ENCODE peak calls at places on chromosomes 3 and 15, in seven cellular contexts. A is SK-N-SH, K is K562, Q is sigmoid colon, E is stomach, C is Panc1, T is spleen. Z is an unnamed sample. For H3K27me3, the result is how much of the 10 kb centered on the place peaks cover.

GRCh38 chr3:57971975-57972374 is 36.2 kb upstream of the FLNB start:
- DNase-seq in A (no peak), K (no peak), Q (no peak), E (peak), C (no peak), T (no peak), Z (no peak)

GRCh38 chr3:71142440-71143161 is 440.9 kb downstream of the FOXP1 start:
- DNase-seq in A (no peak), K (no peak), Q (no peak), E (no peak), C (no peak), T (no peak), Z (no peak)

GRCh38 chr3:113110263-113110662 is 101.1 kb upstream of the BOC start:
- DNase-seq in A (no peak), K (no peak), Q (no peak), E (no peak), C (no peak), T (no peak), Z (no peak)

GRCh38 chr15:99241752-99242151 is 7.6 kb downstream of the TTC23 start:
- DNase-seq in A (no peak), K (no peak), Q (no peak), E (no peak), C (no peak), T (no peak), Z (no peak)

GRCh38 chr3:130773371-130773770 is 26.7 kb upstream of the PIK3R4 start:
- DNase-seq in A (no peak), K (no peak), Q (no peak), E (no peak), C (no peak), T (no peak), Z (no peak)

GRCh38 chr3:48695113-48695753 is 9.5 kb upstream of the NCKIPSD start:
- DNase-seq in A (no peak), K (no peak), Q (peak), E (peak), C (no peak), T (peak), Z (no peak)

GRCh38 chr3:178732824-178733223 is 196.6 kb downstream of the KCNMB2 start:
- DNase-seq in A (no peak), K (no peak), Q (no peak), E (no peak), C (no peak), T (no peak), Z (no peak)

GRCh38 chr3:17965331-17965730 is 222.9 kb upstream of the TBC1D5 start:
- DNase-seq in A (no peak), K (no peak), Q (no peak), E (no peak), C (no peak), T (no peak), Z (no peak)

GRCh38 chr3:120324185-120324584 is 25.0 kb downstream of the LRRC58 start:
- DNase-seq in A (no peak), K (no peak), Q (no peak), E (no peak), C (no peak), T (no peak), Z (no peak)

GRCh38 chr15:29774900-29775299 is 47.4 kb downstream of the TJP1 start:
- DNase-seq in A (no peak), K (no peak), Q (no peak), E (no peak), C (peak), T (no peak), Z (no peak)

GRCh38 chr3:38114875-38115644 is 21.9 kb downstream of the ACAA1 start:
- DNase-seq in A (no peak), K (no peak), Q (peak), E (no peak), C (no peak), T (peak), Z (no peak)

GRCh38 chr3:172836390-172836997 is 86.0 kb downstream of the ECT2 start:
- DNase-seq in A (peak), K (peak), Q (no peak), E (no peak), C (peak), T (no peak), Z (no peak)

GRCh38 chr15:51888593-51889195 is 59.2 kb downstream of the TMOD3 start:
- DNase-seq in A (peak), K (peak), Q (no peak), E (no peak), C (no peak), T (no peak), Z (no peak)

GRCh38 chr3:97389883-97390282 is 374.7 kb upstream of the ARL6 start:
- DNase-seq in A (no peak), K (no peak), Q (no peak), E (no peak), C (no peak), T (no peak), Z (no peak)

GRCh38 chr15:65055201-65055870 is 10.1 kb downstream of the SLC51B start:
- DNase-seq in A (peak), K (no peak), Q (no peak), E (peak), C (no peak), T (no peak), Z (no peak)

GRCh38 chr3:57942872-57943283 is 65.3 kb upstream of the FLNB start:
- DNase-seq in A (no peak), K (no peak), Q (peak), E (peak), C (no peak), T (no peak), Z (no peak)

GRCh38 chr15:31280037-31280830 is 46.4 kb upstream of the KLF13 start:
- DNase-seq in A (peak), K (no peak), Q (peak), E (peak), C (no peak), T (peak), Z (no peak)

GRCh38 chr3:4079354-4080180 is 223.6 kb upstream of the SETMAR start:
- DNase-seq in A (no peak), K (no peak), Q (no peak), E (no peak), C (no peak), T (no peak), Z (no peak)

GRCh38 chr15:98649996-98650870 is 1.9 kb downstream of the IGF1R start:
- DNase-seq in A (peak), K (no peak), Q (no peak), E (peak), C (no peak), T (peak), Z (peak)

GRCh38 chr3:81769271-81769670 is 7.8 kb upstream of the GBE1 start:
- DNase-seq in A (no peak), K (no peak), Q (no peak), E (no peak), C (no peak), T (no peak), Z (no peak)

GRCh38 chr3:65039754-65040210 is 352.0 kb upstream of the ADAMTS9 start:
- DNase-seq in A (no peak), K (peak), Q (no peak), E (no peak), C (no peak), T (no peak), Z (no peak)

GRCh38 chr3:98966434-98966833 is 64.9 kb upstream of the DCBLD2 start:
- DNase-seq in A (no peak), K (no peak), Q (no peak), E (no peak), C (no peak), T (no peak), Z (no peak)

GRCh38 chr15:80010131-80010673 is 39.2 kb upstream of the BCL2A1 start:
- DNase-seq in A (no peak), K (no peak), Q (no peak), E (no peak), C (no peak), T (no peak), Z (no peak)

GRCh38 chr15:25249236-25250010 is 189.4 kb downstream of the UBE3A start:
- DNase-seq in A (no peak), K (no peak), Q (no peak), E (peak), C (no peak), T (peak), Z (peak)

GRCh38 chr3:192892981-192893827 is 24.5 kb downstream of the MB21D2 start:
- DNase-seq in A (no peak), K (no peak), Q (peak), E (no peak), C (peak), T (no peak), Z (no peak)

DNA sequence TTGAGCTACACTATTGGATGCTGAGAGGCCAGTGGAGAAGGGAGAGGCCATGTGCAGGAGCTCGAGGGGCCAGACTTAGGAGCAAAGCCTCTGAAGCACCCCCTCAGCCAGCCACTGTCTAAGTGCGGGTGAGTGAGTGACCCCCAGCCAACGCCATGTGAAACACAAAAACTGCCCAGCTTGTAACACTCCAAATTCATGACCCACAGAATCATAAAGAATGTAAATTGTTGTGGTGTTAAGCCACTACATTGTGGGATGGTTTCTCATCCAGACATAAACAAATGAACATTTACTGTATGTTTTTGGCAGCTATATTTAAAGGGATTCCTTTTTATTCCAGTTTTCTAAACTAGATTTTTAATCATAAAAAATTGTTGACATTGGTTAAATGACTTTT is 27.2 kb upstream of the TMEM158 start:
- DNase-seq in A (no peak), K (no peak), Q (no peak), E (no peak), C (no peak), T (no peak), Z (no peak)
- H3K27me3 ChIP-seq in A (under half), K (under half), Q (under half), E (under half), C (under half), T (under half), Z (under half)

DNA sequence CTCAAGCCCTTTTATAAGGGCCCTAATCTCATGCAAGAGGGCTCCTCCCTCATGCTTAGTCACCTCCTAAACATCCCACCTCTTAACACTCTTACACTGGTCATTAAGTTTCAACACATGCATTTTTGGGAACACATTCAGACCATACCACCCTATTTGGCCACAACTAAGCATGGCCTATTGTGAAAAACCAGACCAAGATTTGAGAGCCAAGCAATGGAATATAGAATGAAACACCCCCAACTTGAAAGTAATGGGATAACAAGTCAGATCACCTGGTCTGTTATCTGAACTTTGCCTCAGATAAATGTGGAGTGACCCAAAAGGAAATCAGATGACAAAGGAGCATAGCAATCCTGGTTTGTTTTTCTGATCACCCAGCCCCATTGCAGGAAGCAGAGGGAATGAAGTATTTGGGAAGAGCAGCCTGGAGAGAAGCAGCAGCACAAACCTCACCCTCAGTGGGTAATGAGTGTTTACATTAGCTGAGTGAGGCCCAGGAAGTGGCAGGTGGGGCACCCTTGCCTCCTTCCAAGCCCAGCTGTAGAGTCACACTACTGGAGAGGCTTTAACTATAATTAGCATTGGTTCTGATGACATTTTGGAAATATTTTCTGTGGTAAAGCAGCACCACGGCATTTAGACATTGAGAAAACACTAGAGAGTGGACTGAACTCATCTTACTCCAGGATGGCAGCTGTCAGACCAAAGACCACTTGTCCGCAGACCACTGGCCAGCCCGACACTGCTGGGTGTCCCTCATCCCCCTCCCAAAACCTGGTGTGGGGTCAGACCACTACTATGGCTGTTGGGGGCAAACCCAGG is 48.8 kb upstream of the PRTG start:
- DNase-seq in A (no peak), K (no peak), Q (no peak), E (no peak), C (no peak), T (no peak), Z (no peak)
- TF ChIP-seq POLR2AphosphoS5 in A (no peak), K (no peak), Q (no peak), E (no peak), C (no peak), T (no peak), Z (no peak)

GRCh38 chr15:70556376-70556775 is 207.0 kb downstream of the UACA start:
- DNase-seq in A (no peak), K (no peak), Q (no peak), E (peak), C (no peak), T (no peak), Z (no peak)
- H3K27me3 ChIP-seq in A (under half), K (under half), Q (under half), E (under half), C (under half), T (under half), Z (under half)

GRCh38 chr15:78322724-78323395 is 17.3 kb upstream of the CRABP1 start:
- DNase-seq in A (no peak), K (no peak), Q (no peak), E (no peak), C (no peak), T (peak), Z (no peak)

GRCh38 chr15:78323693-78324092 is 16.5 kb upstream of the CRABP1 start:
- DNase-seq in A (no peak), K (no peak), Q (no peak), E (no peak), C (no peak), T (peak), Z (no peak)

GRCh38 chr15:78327442-78327841 is 12.7 kb upstream of the CRABP1 start:
- DNase-seq in A (no peak), K (no peak), Q (no peak), E (no peak), C (no peak), T (no peak), Z (no peak)

GRCh38 chr15:78322243-78322642 is 17.9 kb upstream of the CRABP1 start:
- DNase-seq in A (peak), K (no peak), Q (no peak), E (no peak), C (no peak), T (peak), Z (no peak)

GRCh38 chr15:78325092-78325843 is 14.9 kb upstream of the CRABP1 start:
- DNase-seq in A (no peak), K (no peak), Q (no peak), E (no peak), C (no peak), T (no peak), Z (no peak)
- TF ChIP-seq POLR2AphosphoS5 in A (no peak), K (no peak), Q (peak), E (no peak), C (no peak), T (peak), Z (no peak)

GRCh38 chr15:74300057-74300620 is 64.0 kb downstream of the CCDC33 start:
- DNase-seq in A (no peak), K (peak), Q (no peak), E (no peak), C (no peak), T (no peak), Z (no peak)
- H3K27me3 ChIP-seq in A (under half), K (under half), Q (under half), E (half or more), C (under half), T (under half), Z (half or more)

Z was measured in esophagus muscularis mucosa.